ENCODE peak calls at places on chromosomes 11 and 22, in seven cellular contexts. R is NCI-H1694 treated with DMSO at 0.1 percent for 48 hours; B is naive thymus-derived CD4-positive, alpha-beta T cell; O is stimulated activated CD4-positive, alpha-beta T cell treated with anti-CD3 and anti-CD28 coated beads, Interleukin-1b, Interleukin-23, amount 100 ng/mL, for 1 hour; Z is AG04449; G is hypothalamus; F is stimulated activated CD8-positive, alpha-beta memory T cell treated with anti-CD3 and anti-CD28 coated beads, Interleukin-4, amount 100 ng/mL, for 48 hours. P is an unnamed sample.

GRCh38 chr11:132858203-132858602 is 674.1 kb downstream of the OPCML start:
- DNase-seq in F (no peak), Z (no peak), O (no peak), R (no peak), G (no peak), B (no peak), P (no peak)

GRCh38 chr11:2194877-2195755 is 23.5 kb upstream of the TH start:
- DNase-seq in O (peak; percentile 39), B (peak; percentile 61), R (peak; percentile 3), F (peak; percentile 82), G (no peak), Z (no peak), P (peak; percentile 73)

GRCh38 chr11:88508808-88509581 is 171.5 kb upstream of the CTSC start:
- DNase-seq in R (no peak), F (peak; percentile 47), Z (no peak), O (no peak), G (no peak), B (no peak), P (peak; percentile 41)

GRCh38 chr11:126499124-126499752 is 143.8 kb downstream of the ST3GAL4 start:
- DNase-seq in R (no peak), Z (no peak), F (no peak), B (no peak), O (no peak), G (no peak), P (no peak)

GRCh38 chr11:125110996-125111340 is 458 bp downstream of the TMEM218 start:
- DNase-seq in F (peak; percentile 36), O (no peak), R (no peak), G (no peak), Z (no peak), B (no peak), P (peak; percentile 14)

GRCh38 chr22:25569983-25570382 is 5.5 kb downstream of the GRK3 start:
- DNase-seq in B (no peak), O (no peak), Z (no peak), G (no peak), F (no peak), R (no peak), P (no peak)

GRCh38 chr22:23283591-23284503 is 103.5 kb downstream of the BCR start:
- DNase-seq in O (no peak), R (no peak), F (no peak), Z (no peak), B (no peak), G (no peak), P (no peak)

GRCh38 chr22:39292561-39293074 is 26.8 kb downstream of the RPL3 start:
- DNase-seq in R (no peak), O (no peak), F (no peak), G (no peak), B (no peak), Z (peak; percentile 57), P (peak; percentile 14)

GRCh38 chr22:24554316-24555159 is at the start of gene GUCD1:
- DNase-seq in F (peak; percentile 44), O (no peak), Z (no peak), R (no peak), B (no peak), G (no peak), P (peak; percentile 43)

GRCh38 chr22:18031670-18032454 is 7.5 kb upstream of the MICAL3 start:
- DNase-seq in O (no peak), R (no peak), G (no peak), Z (peak; percentile 92), F (no peak), B (no peak), P (no peak)

GRCh38 chr11:105769627-105770026 is 159.8 kb downstream of the GRIA4 start:
- DNase-seq in O (no peak), R (no peak), B (no peak), F (no peak), Z (no peak), G (no peak), P (no peak)

GRCh38 chr11:19244621-19245020 is 3.9 kb upstream of the E2F8 start:
- DNase-seq in B (no peak), G (no peak), O (no peak), R (no peak), Z (no peak), F (no peak), P (no peak)

GRCh38 chr22:38129856-38130255 is 19.4 kb upstream of the BAIAP2L2 start:
- DNase-seq in R (no peak), O (no peak), G (no peak), F (no peak), Z (no peak), B (no peak), P (no peak)

GRCh38 chr11:46279393-46280099 is 2.1 kb downstream of the CREB3L1 start:
- DNase-seq in Z (no peak), O (no peak), R (no peak), B (no peak), F (no peak), G (no peak), P (no peak)

GRCh38 chr22:44336962-44337657 is 24.4 kb upstream of the SHISAL1 start:
- DNase-seq in B (no peak), F (no peak), G (no peak), R (no peak), O (no peak), Z (no peak), P (no peak)

GRCh38 chr11:11876458-11876857 is 34.7 kb downstream of the USP47 start:
- DNase-seq in Z (no peak), O (no peak), B (no peak), F (no peak), R (no peak), G (no peak), P (no peak)

GRCh38 chr11:64251986-64252837 is 882 bp downstream of the PLCB3 start:
- DNase-seq in F (peak; percentile 62), Z (no peak), R (no peak), B (no peak), O (no peak), G (no peak), P (peak; percentile 52)

GRCh38 chr22:40654522-40655167 is 18.1 kb upstream of the MRTFA start:
- DNase-seq in Z (no peak), G (peak; percentile 24), F (no peak), O (no peak), B (no peak), R (peak; percentile 92), P (no peak)

GRCh38 chr22:19291580-19292261 is at the start of gene CLTCL1:
- DNase-seq in Z (no peak), F (peak; percentile 81), G (peak; percentile 46), B (peak; percentile 78), R (peak; percentile 23), O (peak; percentile 42), P (peak; percentile 78)

GRCh38 chr11:118129475-118130196 is 23.0 kb downstream of the SCN4B start:
- DNase-seq in G (no peak), R (no peak), Z (no peak), O (no peak), F (no peak), B (no peak), P (no peak)

GRCh38 chr11:27696112-27696511 is 4.1 kb downstream of the BDNF start:
- DNase-seq in R (no peak), O (no peak), F (no peak), Z (no peak), G (no peak), B (no peak), P (no peak)

GRCh38 chr11:6655020-6655789 is 404 bp downstream of the DCHS1 start:
- DNase-seq in G (no peak), B (peak; percentile 37), R (no peak), F (peak; percentile 42), O (no peak), Z (no peak), P (peak; percentile 22)

P was measured in stimulated activated naive CD8-positive, alpha-beta T cell treated with anti-CD3 and anti-CD28 coated beads, Interleukin-15, Interleukin-2, amounts not matched to agents 100 U/mL and 50 U/mL, for 24 hours.